ENCODE peak calls at places on chromosomes 1 and 21, in ten cellular contexts. Y, Q, A, R, G, W, P, O, X and F are unnamed samples.

GRCh38 chr1:38929476-38929875 is 12.2 kb downstream of the RHBDL2 start:
- DNase-seq in Y (no peak), Q (no peak), A (no peak), R (no peak), G (no peak), W (peak; percentile 86), P (no peak), O (no peak), X (no peak), F (no peak)

GRCh38 chr21:17613242-17613676 is 558 bp upstream of the BTG3 start:
- DNase-seq in Y (no peak), Q (no peak), A (no peak), R (no peak), G (no peak), W (peak; percentile 70), P (peak; percentile 77), O (no peak), X (no peak), F (no peak)

GRCh38 chr21:41640756-41641509 is 125.9 kb downstream of the RIPK4 start:
- DNase-seq in Y (no peak), Q (no peak), A (no peak), R (no peak), G (no peak), W (no peak), P (no peak), O (no peak), X (no peak), F (no peak)

GRCh38 chr1:50620680-50621329 is 197.6 kb upstream of the DMRTA2 start:
- DNase-seq in Y (no peak), Q (no peak), A (no peak), R (no peak), G (peak; percentile 11), W (no peak), P (no peak), O (no peak), X (no peak), F (no peak)

GRCh38 chr1:55589656-55590297 is 374.6 kb upstream of the USP24 start:
- DNase-seq in Y (no peak), Q (no peak), A (no peak), R (no peak), G (no peak), W (no peak), P (peak; percentile 74), O (no peak), X (no peak), F (no peak)

GRCh38 chr1:116118471-116118870 is 7.3 kb downstream of the MAB21L3 start:
- DNase-seq in Y (no peak), Q (no peak), A (no peak), R (no peak), G (no peak), W (no peak), P (no peak), O (no peak), X (no peak), F (no peak)

GRCh38 chr1:107536266-107536665 is 395.4 kb downstream of the NTNG1 start:
- DNase-seq in Y (no peak), Q (no peak), A (no peak), R (no peak), G (no peak), W (no peak), P (no peak), O (no peak), X (no peak), F (no peak)

GRCh38 chr1:76866566-76866965 is 714 bp upstream of the ST6GALNAC5 start:
- DNase-seq in Y (no peak), Q (no peak), A (no peak), R (no peak), G (no peak), W (no peak), P (no peak), O (no peak), X (no peak), F (no peak)

GRCh38 chr1:245648749-245649517 is 494.1 kb downstream of the KIF26B start:
- DNase-seq in Y (no peak), Q (no peak), A (no peak), R (no peak), G (no peak), W (no peak), P (no peak), O (peak; percentile 8), X (no peak), F (no peak)

GRCh38 chr21:35232545-35233176 is 183.6 kb upstream of the RUNX1 start:
- DNase-seq in Y (no peak), Q (no peak), A (no peak), R (no peak), G (no peak), W (no peak), P (no peak), O (no peak), X (no peak), F (peak; percentile 43)

GRCh38 chr1:1777510-1777909 is 760 bp downstream of the NADK start:
- DNase-seq in Y (no peak), Q (no peak), A (peak; percentile 9), R (no peak), G (no peak), W (no peak), P (no peak), O (no peak), X (no peak), F (no peak)

GRCh38 chr1:194644528-194644927 is 1458.1 kb upstream of the B3GALT2 start:
- DNase-seq in Y (no peak), Q (no peak), A (no peak), R (no peak), G (no peak), W (no peak), P (no peak), O (no peak), X (no peak), F (no peak)

GRCh38 chr1:201902198-201902597 is 13.5 kb downstream of the SHISA4 start:
- DNase-seq in Y (no peak), Q (no peak), A (no peak), R (no peak), G (no peak), W (no peak), P (no peak), O (no peak), X (no peak), F (no peak)

GRCh38 chr1:204104331-204105222 is 31.7 kb downstream of the SOX13 start:
- DNase-seq in Y (no peak), Q (no peak), A (peak; percentile 79), R (no peak), G (peak; percentile 60), W (no peak), P (no peak), O (no peak), X (no peak), F (no peak)

GRCh38 chr21:31130821-31131220 is 92.5 kb upstream of the KRTAP19-8 start:
- DNase-seq in Y (no peak), Q (no peak), A (no peak), R (no peak), G (no peak), W (no peak), P (no peak), O (no peak), X (no peak), F (no peak)

GRCh38 chr1:192488058-192488457 is 87.5 kb upstream of the RGS1 start:
- DNase-seq in Y (no peak), Q (no peak), A (no peak), R (no peak), G (no peak), W (no peak), P (no peak), O (no peak), X (no peak), F (no peak)

GRCh38 chr1:235549361-235550139 is 45.3 kb upstream of the B3GALNT2 start:
- DNase-seq in Y (no peak), Q (no peak), A (no peak), R (no peak), G (no peak), W (no peak), P (no peak), O (no peak), X (no peak), F (no peak)

GRCh38 chr1:183273300-183273699 is 87.2 kb downstream of the LAMC2 start:
- DNase-seq in Y (no peak), Q (no peak), A (no peak), R (no peak), G (no peak), W (no peak), P (no peak), O (no peak), X (no peak), F (no peak)

GRCh38 chr1:85133565-85134159 is 67.2 kb downstream of the SYDE2 start:
- DNase-seq in Y (no peak), Q (no peak), A (no peak), R (no peak), G (no peak), W (no peak), P (no peak), O (no peak), X (no peak), F (no peak)

GRCh38 chr1:113786055-113786454 is 26.2 kb downstream of the RSBN1 start:
- DNase-seq in Y (no peak), Q (no peak), A (no peak), R (no peak), G (no peak), W (no peak), P (no peak), O (no peak), X (no peak), F (no peak)

GRCh38 chr1:183630748-183631147 is 4.8 kb downstream of the ARPC5 start:
- DNase-seq in Y (no peak), Q (no peak), A (no peak), R (no peak), G (no peak), W (peak; percentile 23), P (no peak), O (no peak), X (no peak), F (no peak)

GRCh38 chr1:15756143-15757015 is 2.2 kb upstream of the FBLIM1 start:
- DNase-seq in Y (peak; percentile 57), Q (no peak), A (no peak), R (no peak), G (no peak), W (no peak), P (no peak), O (no peak), X (no peak), F (no peak)

GRCh38 chr1:226862900-226863299 is 7.5 kb upstream of the PSEN2 start:
- DNase-seq in Y (no peak), Q (no peak), A (no peak), R (no peak), G (no peak), W (no peak), P (no peak), O (no peak), X (no peak), F (no peak)